ENCODE peak calls at places on chromosomes 13 and 19, in ten cellular contexts. P is A549, C is SK-N-SH, Q is tibial nerve, K is stomach, W is K562, J is transverse colon, X is ovary, M is suprapubic skin, O is HepG2. S is an unnamed sample.

GRCh38 chr13:29758591-29759114 is 91.8 kb downstream of the UBL3 start:
- DNase-seq in P (no peak), C (no peak), W (no peak), Q (no peak), O (peak), J (peak), M (no peak), K (peak), X (no peak), S (no peak)

GRCh38 chr19:1651061-1651547 is 1.3 kb downstream of the TCF3 start:
- DNase-seq in P (no peak), O (no peak), C (peak), Q (no peak), X (peak), J (peak), K (no peak), M (no peak), W (no peak), S (peak)

GRCh38 chr13:72599148-72599743 is 128.2 kb downstream of the MZT1 start:
- DNase-seq in Q (no peak), O (no peak), M (no peak), K (no peak), J (no peak), C (no peak), W (no peak), X (no peak), P (no peak), S (no peak)

GRCh38 chr19:4602915-4603314 is 36.4 kb upstream of the TNFAIP8L1 start:
- DNase-seq in X (no peak), W (no peak), K (no peak), C (no peak), P (no peak), J (no peak), O (no peak), M (no peak), Q (no peak), S (no peak)

GRCh38 chr13:105307776-105308175 is 1227.7 kb downstream of the EFNB2 start:
- DNase-seq in J (no peak), M (no peak), O (no peak), Q (no peak), C (no peak), W (no peak), X (no peak), K (no peak), P (no peak), S (no peak)

GRCh38 chr19:49646586-49646985 is 4.6 kb downstream of the SCAF1 start:
- DNase-seq in X (no peak), O (no peak), K (no peak), C (no peak), W (no peak), P (no peak), Q (no peak), M (no peak), J (no peak), S (no peak)

GRCh38 chr13:80001510-80001842 is 339.4 kb downstream of the SPRY2 start:
- DNase-seq in M (no peak), W (no peak), X (no peak), O (no peak), J (no peak), C (no peak), P (no peak), Q (no peak), K (no peak), S (no peak)

GRCh38 chr13:43374621-43375020 is 351.2 kb downstream of the DNAJC15 start:
- DNase-seq in O (no peak), P (no peak), C (no peak), K (no peak), M (no peak), J (no peak), Q (no peak), X (no peak), W (no peak), S (no peak)

GRCh38 chr13:36913463-36913862 is 6.6 kb downstream of the SMAD9 start:
- DNase-seq in K (no peak), W (no peak), X (no peak), J (no peak), Q (no peak), P (no peak), M (no peak), O (no peak), C (no peak), S (no peak)

GRCh38 chr13:50685491-50685890 is 158.0 kb downstream of the DLEU7 start:
- DNase-seq in O (no peak), C (no peak), Q (peak), K (peak), J (peak), X (no peak), M (peak), W (no peak), P (no peak), S (peak)

GRCh38 chr13:104301216-104301975 is 1235.2 kb upstream of the SLC10A2 start:
- DNase-seq in K (no peak), Q (no peak), C (no peak), O (no peak), P (no peak), M (no peak), J (no peak), W (no peak), X (no peak), S (no peak)

GRCh38 chr19:18733196-18733647 is 49.7 kb downstream of the CRTC1 start:
- DNase-seq in O (peak), M (no peak), C (peak), W (no peak), P (no peak), Q (peak), X (peak), J (peak), K (peak), S (peak)

GRCh38 chr13:59364508-59365187 is 799.1 kb downstream of the DIAPH3 start:
- DNase-seq in X (no peak), J (no peak), M (no peak), C (peak), Q (no peak), P (peak), K (no peak), W (no peak), O (no peak), S (peak)

GRCh38 chr19:37979547-37980082 is 72.6 kb downstream of the SIPA1L3 start:
- DNase-seq in P (no peak), C (peak), M (no peak), J (peak), W (no peak), K (peak), Q (no peak), X (no peak), O (peak), S (no peak)

GRCh38 chr13:80945328-80945727 is 604.4 kb upstream of the SPRY2 start:
- DNase-seq in C (peak), O (peak), W (no peak), P (peak), K (peak), J (no peak), Q (no peak), X (no peak), M (no peak), S (no peak)

GRCh38 chr19:3015126-3016057 is 13.7 kb downstream of the TLE2 start:
- DNase-seq in O (no peak), Q (no peak), X (no peak), M (no peak), W (no peak), C (no peak), P (no peak), J (no peak), K (no peak), S (no peak)

DNA sequence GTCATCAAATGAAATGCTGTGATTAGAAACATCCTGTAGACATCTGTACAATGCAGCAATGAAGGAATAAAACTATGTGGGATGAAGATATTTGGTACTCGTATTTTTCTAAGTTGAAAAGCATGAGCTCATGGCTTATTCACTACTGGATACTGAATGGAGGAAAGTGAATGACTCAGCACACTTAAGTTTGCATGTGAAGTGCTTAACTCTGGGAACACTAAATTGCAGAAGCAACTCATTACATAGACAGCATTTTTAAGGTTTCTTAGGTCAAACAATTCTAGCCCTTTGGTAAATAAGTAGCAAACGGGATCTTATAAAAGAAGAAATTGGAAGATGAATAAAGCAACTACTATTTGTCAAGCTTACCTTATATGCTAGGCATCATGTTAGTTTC is 428.9 kb upstream of the MIR17HG start:
- DNase-seq in X (no peak), O (no peak), C (no peak), P (peak), W (no peak), Q (no peak), M (no peak), J (no peak), K (no peak), S (no peak)
- TF ChIP-seq EP300 in X (no peak), O (no peak), C (no peak), P (no peak), W (no peak), Q (no peak), M (no peak), J (no peak), K (no peak), S (no peak)

DNA sequence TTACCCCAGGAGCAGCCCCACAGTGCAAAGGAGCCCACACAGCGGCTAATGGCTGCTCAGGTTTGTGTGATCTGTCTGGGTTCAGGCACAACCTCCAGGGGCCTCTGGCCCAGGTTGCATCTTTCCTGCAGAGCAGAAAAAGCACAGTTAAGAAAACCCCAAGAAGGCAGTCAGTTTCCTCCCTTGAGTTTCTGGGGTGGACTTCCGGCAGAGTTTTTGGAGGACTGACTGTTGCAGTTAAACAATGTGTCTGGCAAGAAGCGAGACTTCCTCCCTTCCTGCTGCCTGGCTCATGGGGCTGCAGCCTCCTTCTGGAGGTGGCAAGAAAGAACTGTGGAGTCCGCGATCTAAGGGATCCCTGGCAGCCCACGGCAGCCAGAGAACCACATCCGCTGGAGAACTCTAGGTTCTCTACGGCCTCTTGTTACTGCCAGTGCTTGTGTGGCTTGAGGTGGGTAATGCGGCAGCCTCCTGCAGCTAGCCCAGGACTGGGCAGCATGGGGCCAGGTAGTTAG is 114.4 kb downstream of the ZDHHC20 start:
- DNase-seq in J (no peak), W (no peak), O (no peak), M (no peak), K (no peak), P (no peak), C (no peak), X (no peak), Q (no peak), S (no peak)
- TF ChIP-seq EP300 in J (no peak), W (no peak), O (no peak), M (no peak), K (no peak), P (no peak), C (no peak), X (no peak), Q (no peak), S (no peak)

GRCh38 chr13:98141091-98141490 is 1.8 kb upstream of the FARP1 start:
- DNase-seq in J (no peak), X (no peak), Q (no peak), M (no peak), W (no peak), K (no peak), C (no peak), P (no peak), O (no peak), S (no peak)
- TF ChIP-seq EP300 in J (no peak), X (no peak), Q (no peak), M (no peak), W (no peak), K (no peak), C (no peak), P (no peak), O (no peak), S (no peak)

DNA sequence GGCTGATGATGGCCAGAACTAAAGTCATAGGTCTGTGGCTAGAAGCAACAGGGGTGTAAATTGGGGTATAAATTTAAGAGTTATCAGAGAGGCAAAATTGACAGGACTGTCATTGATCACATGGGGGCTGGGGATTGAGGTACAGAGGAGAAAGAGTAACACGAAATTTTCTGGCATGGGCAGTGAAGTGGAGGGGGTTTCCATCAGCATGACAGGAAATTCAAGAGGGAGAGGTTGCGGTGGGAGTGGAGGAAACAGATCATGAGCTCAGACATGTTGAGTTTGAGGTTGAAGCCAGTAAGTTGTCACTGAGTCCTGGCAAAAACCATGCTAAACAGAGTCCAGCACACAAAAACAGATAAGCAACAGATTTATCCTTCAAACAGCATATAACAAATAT is 192.1 kb upstream of the TSC22D1 start:
- DNase-seq in K (no peak), Q (no peak), J (no peak), M (no peak), P (no peak), C (no peak), W (no peak), O (no peak), X (no peak), S (no peak)
- TF ChIP-seq EP300 in K (no peak), Q (no peak), J (no peak), M (no peak), P (no peak), C (no peak), W (no peak), O (no peak), X (no peak), S (no peak)

DNA sequence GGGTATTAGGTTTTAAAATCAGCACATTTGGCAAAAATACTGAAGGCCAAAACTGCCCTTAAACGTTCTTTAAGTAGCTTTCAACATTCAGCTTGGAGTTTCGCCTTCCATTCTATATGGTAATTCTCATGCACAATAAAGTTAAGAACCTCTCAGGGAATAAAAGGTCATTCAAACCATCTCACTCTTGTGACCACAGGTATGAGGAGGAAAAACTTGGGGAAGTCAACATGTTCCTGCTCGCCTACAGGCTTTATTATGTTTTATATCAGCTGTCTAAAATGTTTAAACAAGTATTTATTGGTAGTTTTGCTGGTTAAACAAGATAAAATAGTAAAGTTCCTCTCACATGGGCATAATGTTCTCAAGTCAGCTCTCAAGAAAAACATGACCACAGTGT is 19.9 kb upstream of the TM9SF2 start:
- DNase-seq in C (no peak), K (no peak), W (no peak), J (no peak), P (no peak), O (no peak), Q (no peak), M (no peak), X (no peak), S (no peak)
- TF ChIP-seq EP300 in C (no peak), K (no peak), W (no peak), J (no peak), P (no peak), O (no peak), Q (no peak), M (no peak), X (no peak), S (no peak)

DNA sequence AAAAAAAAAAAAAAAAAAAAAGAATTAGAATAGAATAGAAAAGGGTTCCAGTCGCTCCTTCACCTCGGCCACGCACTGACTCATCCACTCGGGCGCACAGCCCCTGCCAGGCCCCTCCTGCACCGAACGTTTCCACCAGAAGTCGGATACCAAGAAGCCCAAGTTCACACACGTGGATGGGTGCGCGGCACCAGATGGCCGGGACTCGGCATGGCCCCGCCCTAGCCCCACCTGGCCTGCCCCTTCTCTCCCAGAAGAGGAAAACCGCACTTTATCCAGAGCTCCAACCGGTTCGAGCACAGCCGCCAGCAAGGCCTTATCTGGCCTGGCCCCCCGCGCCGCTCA is 5.9 kb downstream of the PRR36 start:
- DNase-seq in J (no peak), P (peak), W (peak), C (no peak), M (no peak), X (peak), Q (no peak), O (no peak), K (peak), S (no peak)
- TF ChIP-seq EP300 in J (no peak), P (no peak), W (no peak), C (no peak), M (no peak), X (no peak), Q (no peak), O (no peak), K (no peak), S (no peak)

GRCh38 chr19:40144151-40144550 is 47.1 kb upstream of the MAP3K10 start:
- DNase-seq in Q (no peak), J (no peak), C (no peak), M (no peak), X (no peak), O (no peak), P (no peak), K (no peak), W (no peak), S (no peak)

GRCh38 chr19:40144947-40145748 is 46.1 kb upstream of the MAP3K10 start:
- DNase-seq in O (no peak), W (no peak), J (no peak), K (no peak), Q (no peak), X (no peak), C (no peak), M (no peak), P (peak), S (no peak)

GRCh38 chr19:40147338-40147692 is 43.9 kb upstream of the MAP3K10 start:
- DNase-seq in K (no peak), P (no peak), M (peak), W (no peak), Q (no peak), J (no peak), O (no peak), X (no peak), C (no peak), S (no peak)

GRCh38 chr19:40141546-40141945 is 49.7 kb upstream of the MAP3K10 start:
- DNase-seq in O (no peak), C (no peak), P (no peak), W (no peak), Q (no peak), M (no peak), K (no peak), X (no peak), J (no peak), S (no peak)

GRCh38 chr19:40143612-40144011 is 47.6 kb upstream of the MAP3K10 start:
- DNase-seq in M (no peak), X (no peak), C (no peak), P (no peak), O (no peak), Q (peak), J (peak), W (no peak), K (no peak), S (no peak)
- TF ChIP-seq EP300 in M (no peak), X (no peak), C (no peak), P (no peak), O (no peak), Q (no peak), J (no peak), W (no peak), K (no peak), S (no peak)